ENCODE peak calls at places on chromosomes 12 and 14, in five cellular contexts. J is kidney, C is OCI-LY7, E is fibroblast of pulmonary artery, H is GM06990. X is an unnamed sample.

GRCh38 chr14:104755621-104756020 is 2.7 kb downstream of the SIVA1 start:
- DNase-seq in E (no peak), C (no peak), H (no peak), J (no peak), X (no peak)

GRCh38 chr12:26701604-26702215 is 131.3 kb downstream of the ITPR2 start:
- DNase-seq in H (no peak), E (peak; percentile 76), J (no peak), C (peak; percentile 54), X (no peak)

GRCh38 chr12:43241971-43242370 is 310.0 kb downstream of the ADAMTS20 start:
- DNase-seq in E (peak; percentile 53), J (no peak), C (no peak), H (no peak), X (no peak)

GRCh38 chr14:98234208-98234607 is 1037.8 kb downstream of the BCL11B start:
- DNase-seq in H (no peak), E (no peak), C (no peak), J (no peak), X (no peak)

GRCh38 chr12:220946-221550 is 7.1 kb upstream of the SLC6A12 start:
- DNase-seq in J (no peak), E (no peak), H (no peak), C (no peak), X (no peak)

GRCh38 chr12:98373019-98373554 is 142.3 kb upstream of the TMPO start:
- DNase-seq in C (peak; percentile 73), J (no peak), E (peak; percentile 73), H (no peak), X (peak; percentile 29)

GRCh38 chr14:99374964-99375363 is 103.0 kb upstream of the BCL11B start:
- DNase-seq in E (no peak), C (no peak), J (no peak), H (no peak), X (no peak)

GRCh38 chr12:12010277-12011031 is 60.3 kb upstream of the BCL2L14 start:
- DNase-seq in H (peak; percentile 87), E (peak; percentile 69), J (no peak), C (peak; percentile 79), X (peak; percentile 64)

GRCh38 chr12:76621582-76622024 is 62.0 kb upstream of the OSBPL8 start:
- DNase-seq in H (peak; percentile 13), J (no peak), C (peak; percentile 63), E (peak; percentile 80), X (peak; percentile 63)

GRCh38 chr12:120098756-120099470 is 17.6 kb downstream of the RAB35 start:
- DNase-seq in C (no peak), J (no peak), E (no peak), H (no peak), X (no peak)

GRCh38 chr14:55586411-55586810 is 6.4 kb downstream of the KTN1 start:
- DNase-seq in J (no peak), H (no peak), E (no peak), C (no peak), X (no peak)

GRCh38 chr14:82710257-82710841 is 1176.7 kb upstream of the SEL1L start:
- DNase-seq in E (peak; percentile 58), J (no peak), H (no peak), C (peak; percentile 54), X (peak; percentile 36)

GRCh38 chr14:93035917-93036651 is 79.6 kb downstream of the ITPK1 start:
- DNase-seq in J (peak; percentile 82), E (peak; percentile 74), C (no peak), H (no peak), X (no peak)

GRCh38 chr12:22282283-22282682 is 52.2 kb downstream of the ST8SIA1 start:
- DNase-seq in E (peak; percentile 86), C (no peak), J (no peak), H (no peak), X (no peak)

GRCh38 chr12:123384318-123384993 is 524 bp downstream of the KMT5A start:
- DNase-seq in H (peak; percentile 57), C (peak; percentile 19), E (no peak), J (peak; percentile 75), X (no peak)

GRCh38 chr12:468671-469389 is 9.1 kb downstream of the B4GALNT3 start:
- DNase-seq in H (no peak), C (no peak), E (peak; percentile 7), J (no peak), X (no peak)

GRCh38 chr14:72745991-72746980 is 147.6 kb downstream of the DPF3 start:
- DNase-seq in J (no peak), H (no peak), E (peak; percentile 72), C (no peak), X (no peak)

GRCh38 chr12:30197392-30198047 is 413.8 kb upstream of the TMTC1 start:
- DNase-seq in J (no peak), C (no peak), H (no peak), E (peak; percentile 47), X (no peak)

GRCh38 chr12:52280319-52280795 is 5.9 kb downstream of the KRT86 start:
- DNase-seq in H (no peak), C (no peak), J (no peak), E (peak; percentile 97), X (no peak)

GRCh38 chr12:85445060-85445938 is 165.3 kb downstream of the ALX1 start:
- DNase-seq in H (no peak), E (no peak), J (no peak), C (no peak), X (no peak)

GRCh38 chr12:85441025-85441424 is 161.0 kb downstream of the ALX1 start:
- DNase-seq in H (no peak), E (no peak), J (no peak), C (no peak), X (no peak)

GRCh38 chr12:85440273-85440672 is 160.3 kb downstream of the ALX1 start:
- DNase-seq in J (no peak), C (no peak), H (no peak), E (no peak), X (no peak)

DNA sequence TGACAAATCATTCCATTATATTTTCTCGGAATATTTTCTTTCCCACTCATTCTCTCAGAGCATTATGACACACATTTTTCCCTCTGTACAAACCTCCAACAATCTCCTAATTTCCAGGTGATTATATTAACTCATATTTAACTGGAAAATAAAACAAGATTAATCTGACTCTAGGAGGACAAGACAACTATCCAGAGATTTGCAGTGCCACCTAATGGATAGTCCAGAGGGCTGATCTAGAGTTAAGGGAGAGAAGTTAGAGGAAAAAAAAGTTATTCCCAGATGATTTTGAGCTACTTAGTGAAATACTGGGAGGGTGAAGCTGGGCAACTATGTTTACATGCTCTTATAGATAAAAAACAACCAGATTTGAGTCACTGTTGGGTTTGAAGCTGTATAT is 161.7 kb downstream of the ALX1 start:
- DNase-seq in H (no peak), E (peak; percentile 33), C (no peak), J (no peak), X (no peak)
- TF ChIP-seq CTCF in H (peak; percentile 10), E (peak; percentile 41), C (peak; percentile 36), J (peak; percentile 13), X (no peak)

DNA sequence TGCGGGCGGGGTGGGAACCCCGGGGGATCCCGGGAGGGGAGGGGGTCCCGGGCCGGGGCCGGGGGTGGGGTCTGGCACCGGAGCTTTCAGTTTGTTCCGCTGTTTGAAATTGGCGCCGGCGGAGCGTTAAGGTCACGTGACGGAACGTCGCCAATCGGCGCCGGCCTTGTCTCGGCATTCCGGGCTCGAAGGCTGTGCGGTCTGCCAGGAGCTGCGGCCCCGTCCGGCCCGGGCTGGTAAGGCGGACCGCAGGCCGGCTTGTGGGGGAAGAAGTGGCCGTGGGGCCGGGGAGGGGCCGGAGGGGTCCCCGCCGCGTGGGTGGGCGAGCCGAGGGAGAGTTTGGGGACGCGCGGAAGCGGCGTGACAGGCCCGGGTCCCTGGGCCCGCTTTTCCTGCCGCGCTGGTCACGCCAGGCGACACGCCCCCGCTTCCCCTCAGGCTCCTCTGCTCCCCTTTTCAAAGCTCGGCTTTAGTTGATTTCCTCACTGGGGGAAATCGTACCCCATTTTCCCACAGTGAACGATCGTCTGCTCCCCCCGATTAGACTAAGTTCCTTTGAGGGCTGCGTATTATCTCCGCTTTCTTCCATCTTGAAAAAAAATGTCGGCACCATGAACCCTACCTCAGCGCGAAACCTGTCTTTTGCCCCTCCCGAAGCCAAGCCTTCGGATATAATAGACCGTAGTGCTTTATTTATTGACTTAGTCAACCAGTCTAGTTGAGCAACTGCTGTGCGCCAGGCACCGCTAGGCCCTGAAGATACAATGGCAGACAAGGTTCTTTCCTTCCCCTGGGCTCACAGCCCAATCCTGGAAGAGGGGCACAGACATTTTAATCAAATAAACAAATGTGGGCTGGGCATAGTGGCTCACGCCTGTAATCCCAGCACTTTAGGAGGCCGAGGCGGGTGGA is at the start of the genes FOXM1 and RHNO1:
- DNase-seq in H (peak; percentile 89), J (peak; percentile 97), E (peak; percentile 89), C (peak; percentile 90), X (peak; percentile 97)
- TF ChIP-seq CTCF in H (no peak), J (peak; percentile 32), E (no peak), C (no peak), X (no peak)

GRCh38 chr14:52064174-52064573 is 4.7 kb downstream of the NID2 start:
- DNase-seq in C (no peak), E (no peak), H (no peak), J (no peak), X (no peak)

GRCh38 chr14:52071675-52072074 is 2.8 kb upstream of the NID2 start:
- DNase-seq in H (no peak), E (peak; percentile 76), J (no peak), C (no peak), X (no peak)

GRCh38 chr14:52069617-52070431 is 965 bp upstream of the NID2 start:
- DNase-seq in H (peak; percentile 6), C (no peak), E (peak; percentile 56), J (no peak), X (peak; percentile 17)

GRCh38 chr14:52068741-52069616 is at the start of gene NID2:
- DNase-seq in E (peak; percentile 96), J (peak; percentile 94), C (no peak), H (peak; percentile 12), X (peak; percentile 65)

GRCh38 chr14:52067873-52068740 is 752 bp downstream of the NID2 start:
- DNase-seq in C (no peak), J (peak; percentile 83), H (peak; percentile 13), E (peak; percentile 50), X (peak; percentile 41)
- TF ChIP-seq CTCF in C (no peak), J (no peak), H (no peak), E (no peak), X (no peak)

DNA sequence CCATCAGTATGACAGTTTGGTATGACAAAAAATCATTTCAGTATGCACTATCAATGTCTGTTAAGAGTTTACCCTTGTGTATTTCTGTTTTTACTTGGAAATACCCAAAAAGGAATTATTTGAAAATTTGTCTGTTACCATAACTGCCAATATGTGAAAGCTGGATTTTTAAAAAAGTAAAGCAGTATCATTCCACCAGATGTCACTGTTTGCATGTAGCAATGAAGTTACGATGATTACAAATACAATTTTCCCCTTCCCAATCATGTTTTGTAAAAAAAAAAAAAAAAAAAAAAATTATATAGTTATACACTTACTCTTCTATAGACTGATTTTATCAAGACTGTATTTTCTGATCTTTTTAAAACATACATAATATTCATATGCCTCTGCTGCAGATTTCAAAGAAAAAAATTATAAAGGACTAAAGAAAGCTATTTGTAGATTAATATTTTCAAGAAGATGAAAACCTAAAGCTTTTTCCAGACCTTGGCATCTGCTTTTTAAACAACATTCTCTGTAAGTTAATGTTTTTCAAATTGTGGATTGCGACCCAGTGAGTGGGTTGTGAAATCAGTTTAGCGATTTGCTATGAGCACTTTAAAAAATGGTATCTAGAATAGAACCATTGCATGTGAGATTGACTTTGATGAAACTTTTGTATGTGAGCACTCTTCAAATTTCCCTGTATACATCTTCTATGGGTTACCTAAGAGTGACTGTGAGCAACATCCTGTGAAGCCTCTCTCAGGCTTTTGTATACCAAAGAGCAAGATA is 114.2 kb downstream of the TTC6 start:
- DNase-seq in J (no peak), E (peak; percentile 37), C (peak; percentile 1), H (no peak), X (no peak)
- TF ChIP-seq CTCF in J (no peak), E (peak; percentile 49), C (peak; percentile 59), H (no peak), X (no peak)